ENCODE peak calls at places on chromosome 21, in six cellular contexts. One of them, this sample, is unnamed. For H3K4me1, the result is how much of the 10 kb centered on the place peaks cover.

GRCh38 chr21:42171091-42172053 is 47.6 kb upstream of the ABCG1 start:
- DNase-seq in prostate gland: peak
- DNase-seq in effector memory CD4-positive, alpha-beta T cell: no peak
- DNase-seq in psoas muscle: peak
- DNase-seq in astrocyte: no peak
- DNase-seq in tibial artery: no peak
- DNase-seq in this sample: no peak

GRCh38 chr21:46559291-46559983 is 45.4 kb downstream of the S100B start:
- DNase-seq in astrocyte: no peak
- DNase-seq in psoas muscle: no peak
- DNase-seq in tibial artery: no peak
- DNase-seq in effector memory CD4-positive, alpha-beta T cell: peak
- DNase-seq in prostate gland: no peak
- DNase-seq in this sample: peak

GRCh38 chr21:8992731-8993174 is 1528.6 kb upstream of the TPTE start:
- DNase-seq in astrocyte: peak
- DNase-seq in tibial artery: no peak
- DNase-seq in prostate gland: no peak
- DNase-seq in psoas muscle: no peak
- DNase-seq in effector memory CD4-positive, alpha-beta T cell: no peak
- DNase-seq in this sample: no peak

GRCh38 chr21:44065428-44065827 is 41.8 kb upstream of the PWP2 start:
- DNase-seq in tibial artery: no peak
- DNase-seq in effector memory CD4-positive, alpha-beta T cell: peak
- DNase-seq in psoas muscle: no peak
- DNase-seq in astrocyte: peak
- DNase-seq in prostate gland: no peak
- DNase-seq in this sample: peak

GRCh38 chr21:31656199-31657095 is 3.0 kb upstream of the SOD1 start:
- DNase-seq in tibial artery: no peak
- DNase-seq in prostate gland: no peak
- DNase-seq in psoas muscle: no peak
- DNase-seq in effector memory CD4-positive, alpha-beta T cell: no peak
- DNase-seq in astrocyte: peak
- DNase-seq in this sample: no peak

GRCh38 chr21:33023574-33024277 is 2.0 kb upstream of the OLIG2 start:
- DNase-seq in prostate gland: no peak
- DNase-seq in tibial artery: no peak
- DNase-seq in astrocyte: no peak
- DNase-seq in effector memory CD4-positive, alpha-beta T cell: no peak
- DNase-seq in psoas muscle: no peak
- DNase-seq in this sample: no peak

GRCh38 chr21:45269861-45270260 is 17.8 kb downstream of the POFUT2 start:
- DNase-seq in psoas muscle: no peak
- DNase-seq in prostate gland: no peak
- DNase-seq in astrocyte: no peak
- DNase-seq in effector memory CD4-positive, alpha-beta T cell: no peak
- DNase-seq in tibial artery: peak
- DNase-seq in this sample: no peak

GRCh38 chr21:41754481-41754891 is 12.4 kb downstream of the RIPK4 start:
- DNase-seq in prostate gland: no peak
- DNase-seq in tibial artery: no peak
- DNase-seq in effector memory CD4-positive, alpha-beta T cell: no peak
- DNase-seq in astrocyte: no peak
- DNase-seq in psoas muscle: no peak
- DNase-seq in this sample: no peak

GRCh38 chr21:46096596-46096981 is 1.3 kb upstream of the COL6A2 start:
- DNase-seq in prostate gland: no peak
- DNase-seq in effector memory CD4-positive, alpha-beta T cell: no peak
- DNase-seq in psoas muscle: peak
- DNase-seq in astrocyte: no peak
- DNase-seq in tibial artery: no peak
- DNase-seq in this sample: no peak

GRCh38 chr21:46006547-46007497 is 25.3 kb downstream of the COL6A1 start:
- DNase-seq in astrocyte: no peak
- DNase-seq in tibial artery: no peak
- DNase-seq in effector memory CD4-positive, alpha-beta T cell: no peak
- DNase-seq in psoas muscle: no peak
- DNase-seq in prostate gland: peak
- DNase-seq in this sample: no peak

GRCh38 chr21:45845063-45845789 is 136.3 kb upstream of the COL6A1 start:
- DNase-seq in psoas muscle: no peak
- DNase-seq in tibial artery: no peak
- DNase-seq in astrocyte: no peak
- DNase-seq in prostate gland: no peak
- DNase-seq in effector memory CD4-positive, alpha-beta T cell: no peak
- DNase-seq in this sample: no peak

DNA sequence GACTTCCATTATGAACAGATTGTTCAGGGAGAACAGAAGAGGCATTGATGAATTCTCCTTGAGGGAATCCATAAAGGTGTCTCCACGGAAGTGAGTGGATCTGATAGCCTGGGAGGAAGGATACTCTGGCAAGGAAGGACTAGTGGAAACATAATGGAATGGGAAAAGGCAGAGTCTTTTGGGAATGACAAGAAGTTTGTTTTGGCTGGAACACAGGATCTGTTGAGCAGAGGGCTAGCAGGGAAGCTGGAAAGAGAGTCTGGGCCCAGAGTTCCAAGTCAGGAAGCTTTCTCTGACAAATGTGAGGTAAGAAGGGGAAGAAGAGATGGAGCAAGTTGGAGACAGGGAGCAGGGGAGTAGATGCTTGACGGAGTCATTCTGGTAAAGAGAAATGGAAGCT is 8.1 kb downstream of the ADAMTS5 start:
- DNase-seq in effector memory CD4-positive, alpha-beta T cell: no peak
- DNase-seq in prostate gland: no peak
- DNase-seq in astrocyte: no peak
- DNase-seq in tibial artery: no peak
- DNase-seq in psoas muscle: no peak
- DNase-seq in this sample: no peak
- H3K4me1 ChIP-seq in effector memory CD4-positive, alpha-beta T cell: under half
- H3K4me1 ChIP-seq in prostate gland: under half
- H3K4me1 ChIP-seq in astrocyte: under half
- H3K4me1 ChIP-seq in tibial artery: under half
- H3K4me1 ChIP-seq in psoas muscle: under half
- H3K4me1 ChIP-seq in this sample: under half

DNA sequence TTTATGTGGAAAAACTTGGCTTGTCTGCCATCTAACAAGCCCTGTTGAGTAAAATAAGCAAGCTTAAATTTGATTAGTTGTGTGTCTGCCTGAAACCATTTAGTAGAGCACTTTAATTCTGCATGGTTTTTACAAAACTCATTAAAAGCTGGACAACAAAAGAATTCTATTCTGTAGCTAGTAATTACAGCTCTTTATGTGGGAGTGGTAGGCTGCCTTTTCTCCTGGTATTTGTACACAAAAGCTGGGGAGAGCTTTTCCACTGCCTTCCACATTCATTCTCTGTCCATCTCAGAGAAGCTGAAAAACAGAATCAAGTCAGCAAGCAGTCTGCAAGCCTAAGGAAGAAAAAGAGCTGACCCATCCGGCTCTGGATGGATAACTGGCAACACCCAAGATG is 1.8 kb downstream of the ETS2 start:
- DNase-seq in psoas muscle: no peak
- DNase-seq in astrocyte: no peak
- DNase-seq in effector memory CD4-positive, alpha-beta T cell: no peak
- DNase-seq in tibial artery: no peak
- DNase-seq in prostate gland: no peak
- DNase-seq in this sample: no peak
- H3K4me1 ChIP-seq in psoas muscle: under half
- H3K4me1 ChIP-seq in astrocyte: under half
- H3K4me1 ChIP-seq in effector memory CD4-positive, alpha-beta T cell: under half
- H3K4me1 ChIP-seq in tibial artery: under half
- H3K4me1 ChIP-seq in prostate gland: under half
- H3K4me1 ChIP-seq in this sample: under half

GRCh38 chr21:39004776-39005605 is 178.3 kb downstream of the PSMG1 start:
- DNase-seq in effector memory CD4-positive, alpha-beta T cell: no peak
- DNase-seq in tibial artery: peak
- DNase-seq in prostate gland: no peak
- DNase-seq in psoas muscle: no peak
- DNase-seq in astrocyte: peak
- DNase-seq in this sample: no peak
- H3K4me1 ChIP-seq in effector memory CD4-positive, alpha-beta T cell: under half
- H3K4me1 ChIP-seq in tibial artery: under half
- H3K4me1 ChIP-seq in prostate gland: under half
- H3K4me1 ChIP-seq in psoas muscle: under half
- H3K4me1 ChIP-seq in astrocyte: under half
- H3K4me1 ChIP-seq in this sample: under half

GRCh38 chr21:34989337-34990151 is 59.6 kb downstream of the RUNX1 start:
- DNase-seq in psoas muscle: no peak
- DNase-seq in effector memory CD4-positive, alpha-beta T cell: no peak
- DNase-seq in astrocyte: peak
- DNase-seq in tibial artery: no peak
- DNase-seq in prostate gland: no peak
- DNase-seq in this sample: no peak

GRCh38 chr21:34990842-34991241 is 58.3 kb downstream of the RUNX1 start:
- DNase-seq in effector memory CD4-positive, alpha-beta T cell: no peak
- DNase-seq in astrocyte: no peak
- DNase-seq in prostate gland: no peak
- DNase-seq in psoas muscle: no peak
- DNase-seq in tibial artery: no peak
- DNase-seq in this sample: no peak

GRCh38 chr21:34992736-34993135 is 56.4 kb downstream of the RUNX1 start:
- DNase-seq in prostate gland: no peak
- DNase-seq in astrocyte: peak
- DNase-seq in tibial artery: peak
- DNase-seq in psoas muscle: peak
- DNase-seq in effector memory CD4-positive, alpha-beta T cell: no peak
- DNase-seq in this sample: no peak

GRCh38 chr21:34991366-34991967 is 57.6 kb downstream of the RUNX1 start:
- DNase-seq in prostate gland: no peak
- DNase-seq in effector memory CD4-positive, alpha-beta T cell: no peak
- DNase-seq in astrocyte: no peak
- DNase-seq in tibial artery: no peak
- DNase-seq in psoas muscle: no peak
- DNase-seq in this sample: no peak

GRCh38 chr21:34992180-34992579 is 56.9 kb downstream of the RUNX1 start:
- DNase-seq in astrocyte: no peak
- DNase-seq in psoas muscle: no peak
- DNase-seq in tibial artery: no peak
- DNase-seq in effector memory CD4-positive, alpha-beta T cell: no peak
- DNase-seq in prostate gland: no peak
- DNase-seq in this sample: no peak
- H3K4me1 ChIP-seq in astrocyte: under half
- H3K4me1 ChIP-seq in psoas muscle: under half
- H3K4me1 ChIP-seq in tibial artery: under half
- H3K4me1 ChIP-seq in effector memory CD4-positive, alpha-beta T cell: under half
- H3K4me1 ChIP-seq in prostate gland: under half
- H3K4me1 ChIP-seq in this sample: half or more

This sample was measured in CD8-positive, alpha-beta T cell.